ENCODE peak calls at places on chromosome 6, in ten cellular contexts. S is GM12891; U is ELF-1; F is T-helper 9 cell; A is WERI-Rb-1; G is GM13977; W is effector memory CD8-positive, alpha-beta T cell; P is mucosa of gallbladder; B is activated T-helper 1 cell treated with anti-CD3 and anti-CD28 coated beads, Interleukin-12 subunit alpha, Interleukin-12 subunit beta, Interleukin-2, Interleukin-4 antibody, amounts not matched to agents 30 ng/mL and 10 ng/mL and 1 ng/mL, durations not matched to agents 14 hours and 24 hours and 36 hours; T is M059J. Z is an unnamed sample.

GRCh38 chr6:106759112-106759511 is 129.7 kb downstream of the QRSL1 start:
- DNase-seq in S (no peak), U (no peak), F (no peak), A (no peak), G (no peak), W (no peak), P (no peak), B (no peak), T (no peak), Z (no peak)

GRCh38 chr6:159908535-159908934 is 17.7 kb downstream of the MAS1 start:
- DNase-seq in S (no peak), U (no peak), F (no peak), A (no peak), G (no peak), W (no peak), P (no peak), B (no peak), T (no peak), Z (no peak)

GRCh38 chr6:168125429-168126001 is 46.5 kb upstream of the FRMD1 start:
- DNase-seq in S (no peak), U (no peak), F (no peak), A (no peak), G (peak), W (no peak), P (no peak), B (no peak), T (no peak), Z (no peak)

GRCh38 chr6:14544689-14545088 is 427.1 kb downstream of the CD83 start:
- DNase-seq in S (no peak), U (no peak), F (no peak), A (peak), G (no peak), W (no peak), P (no peak), B (no peak), T (no peak), Z (no peak)

GRCh38 chr6:150418825-150419594 is 50.2 kb downstream of the IYD start:
- DNase-seq in S (peak), U (peak), F (peak), A (peak), G (peak), W (peak), P (peak), B (no peak), T (peak), Z (peak)

GRCh38 chr6:31791324-31792089 is 4.0 kb downstream of the VARS1 start:
- DNase-seq in S (no peak), U (peak), F (no peak), A (peak), G (peak), W (peak), P (peak), B (no peak), T (peak), Z (no peak)

GRCh38 chr6:23145801-23146200 is 576.4 kb downstream of the HDGFL1 start:
- DNase-seq in S (no peak), U (no peak), F (no peak), A (no peak), G (no peak), W (no peak), P (no peak), B (no peak), T (no peak), Z (no peak)

GRCh38 chr6:40535784-40536380 is 51.3 kb downstream of the LRFN2 start:
- DNase-seq in S (no peak), U (no peak), F (no peak), A (no peak), G (no peak), W (no peak), P (no peak), B (no peak), T (no peak), Z (no peak)

GRCh38 chr6:151098166-151098565 is 141.6 kb upstream of the AKAP12 start:
- DNase-seq in S (no peak), U (no peak), F (no peak), A (no peak), G (no peak), W (no peak), P (no peak), B (no peak), T (peak), Z (no peak)

Z was measured in transverse colon.